ENCODE peak calls at places on chromosomes 16 and 17, in nine cellular contexts. B is GM10248; X is heart right ventricle; U is mesothelial cell of epicardium; I is kidney epithelial cell; F is lower leg skin; T is epithelial cell of esophagus; Q is CD4-positive, alpha-beta T cell; M is OCI-LY7. J is an unnamed sample.

GRCh38 chr17:27996157-27997043 is 46.1 kb upstream of the NLK start:
- DNase-seq in B (no peak), X (no peak), U (no peak), I (no peak), F (no peak), T (no peak), Q (no peak), M (no peak), J (no peak)

GRCh38 chr17:50426814-50427787 is 1.1 kb downstream of the ACSF2 start:
- DNase-seq in B (peak), X (no peak), U (no peak), I (no peak), F (no peak), T (peak), Q (no peak), M (peak), J (no peak)

GRCh38 chr17:41785091-41785875 is 1.2 kb downstream of the JUP start:
- DNase-seq in B (no peak), X (no peak), U (peak), I (no peak), F (no peak), T (peak), Q (no peak), M (peak), J (no peak)

GRCh38 chr17:9768381-9768934 is 22.9 kb downstream of the DHRS7C start:
- DNase-seq in B (peak), X (no peak), U (no peak), I (no peak), F (no peak), T (peak), Q (no peak), M (peak), J (peak)

GRCh38 chr17:77622627-77623026 is 335.9 kb upstream of the TNRC6C start:
- DNase-seq in B (no peak), X (no peak), U (no peak), I (no peak), F (no peak), T (peak), Q (no peak), M (no peak), J (no peak)

GRCh38 chr17:70158180-70158579 is 11.2 kb upstream of the KCNJ2 start:
- DNase-seq in B (no peak), X (no peak), U (no peak), I (no peak), F (no peak), T (no peak), Q (no peak), M (no peak), J (no peak)

GRCh38 chr17:41633498-41634197 is 9.3 kb upstream of the KRT17 start:
- DNase-seq in B (no peak), X (no peak), U (no peak), I (no peak), F (no peak), T (no peak), Q (no peak), M (peak), J (no peak)

GRCh38 chr17:2406903-2407790 is 6.3 kb upstream of the MNT start:
- DNase-seq in B (no peak), X (peak), U (no peak), I (peak), F (peak), T (peak), Q (no peak), M (no peak), J (no peak)

GRCh38 chr16:53864819-53865491 is 161.0 kb downstream of the FTO start:
- DNase-seq in B (no peak), X (no peak), U (no peak), I (no peak), F (no peak), T (peak), Q (no peak), M (no peak), J (no peak)

GRCh38 chr16:66378739-66379570 is 12.5 kb downstream of the CDH5 start:
- DNase-seq in B (no peak), X (no peak), U (no peak), I (no peak), F (no peak), T (no peak), Q (no peak), M (no peak), J (no peak)

GRCh38 chr17:78101542-78101941 is 27.0 kb downstream of the TMC6 start:
- DNase-seq in B (no peak), X (no peak), U (no peak), I (no peak), F (no peak), T (no peak), Q (no peak), M (no peak), J (no peak)

GRCh38 chr17:40024901-40025300 is 9.7 kb downstream of the CSF3 start:
- DNase-seq in B (no peak), X (no peak), U (no peak), I (no peak), F (no peak), T (peak), Q (no peak), M (no peak), J (no peak)

GRCh38 chr17:62818491-62818890 is 10.4 kb upstream of the MARCHF10 start:
- DNase-seq in B (no peak), X (no peak), U (no peak), I (no peak), F (no peak), T (no peak), Q (no peak), M (no peak), J (no peak)

GRCh38 chr16:57781741-57782606 is 20.3 kb downstream of the KIFC3 start:
- DNase-seq in B (no peak), X (no peak), U (no peak), I (no peak), F (no peak), T (peak), Q (no peak), M (no peak), J (no peak)
- TF ChIP-seq CTCF in B (no peak), X (no peak), U (no peak), I (no peak), F (no peak), T (no peak), Q (no peak), M (no peak), J (no peak)

DNA sequence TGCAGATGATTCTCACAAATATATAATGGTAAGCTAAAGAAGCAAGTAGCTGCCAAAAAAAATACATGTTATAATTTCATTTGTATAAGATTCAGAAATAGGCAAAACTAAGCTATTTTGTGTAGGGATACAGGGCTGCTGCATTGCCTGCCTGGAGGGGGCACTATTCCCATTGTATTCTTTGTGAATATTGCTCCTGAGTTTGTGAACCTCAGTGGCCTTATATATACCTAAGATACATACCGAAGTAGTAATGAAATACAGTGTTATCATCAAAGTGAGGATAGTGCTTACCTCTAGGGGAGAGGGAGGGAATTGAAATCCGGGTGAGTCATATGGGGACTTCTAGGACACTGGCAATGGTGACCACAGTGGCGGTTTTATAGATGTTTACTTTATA is 53.5 kb downstream of the C17orf58 start:
- DNase-seq in B (no peak), X (no peak), U (no peak), I (no peak), F (no peak), T (peak), Q (no peak), M (peak), J (no peak)
- TF ChIP-seq CTCF in B (peak), X (peak), U (no peak), I (peak), F (no peak), T (peak), Q (peak), M (peak), J (peak)

GRCh38 chr16:69712277-69712676 is 14.1 kb downstream of the NQO1 start:
- DNase-seq in B (no peak), X (no peak), U (no peak), I (no peak), F (no peak), T (peak), Q (no peak), M (no peak), J (no peak)

GRCh38 chr16:69709456-69710084 is 16.8 kb downstream of the NQO1 start:
- DNase-seq in B (peak), X (no peak), U (no peak), I (no peak), F (no peak), T (peak), Q (no peak), M (peak), J (no peak)

GRCh38 chr16:69717066-69717465 is 9.3 kb downstream of the NQO1 start:
- DNase-seq in B (no peak), X (no peak), U (no peak), I (no peak), F (no peak), T (no peak), Q (no peak), M (no peak), J (no peak)

GRCh38 chr16:69711115-69711740 is 15.1 kb downstream of the NQO1 start:
- DNase-seq in B (no peak), X (no peak), U (no peak), I (peak), F (peak), T (peak), Q (no peak), M (no peak), J (no peak)

GRCh38 chr16:69712914-69713581 is 13.3 kb downstream of the NQO1 start:
- DNase-seq in B (no peak), X (no peak), U (no peak), I (no peak), F (no peak), T (no peak), Q (no peak), M (no peak), J (no peak)
- TF ChIP-seq CTCF in B (no peak), X (no peak), U (no peak), I (no peak), F (no peak), T (no peak), Q (no peak), M (no peak), J (peak)

DNA sequence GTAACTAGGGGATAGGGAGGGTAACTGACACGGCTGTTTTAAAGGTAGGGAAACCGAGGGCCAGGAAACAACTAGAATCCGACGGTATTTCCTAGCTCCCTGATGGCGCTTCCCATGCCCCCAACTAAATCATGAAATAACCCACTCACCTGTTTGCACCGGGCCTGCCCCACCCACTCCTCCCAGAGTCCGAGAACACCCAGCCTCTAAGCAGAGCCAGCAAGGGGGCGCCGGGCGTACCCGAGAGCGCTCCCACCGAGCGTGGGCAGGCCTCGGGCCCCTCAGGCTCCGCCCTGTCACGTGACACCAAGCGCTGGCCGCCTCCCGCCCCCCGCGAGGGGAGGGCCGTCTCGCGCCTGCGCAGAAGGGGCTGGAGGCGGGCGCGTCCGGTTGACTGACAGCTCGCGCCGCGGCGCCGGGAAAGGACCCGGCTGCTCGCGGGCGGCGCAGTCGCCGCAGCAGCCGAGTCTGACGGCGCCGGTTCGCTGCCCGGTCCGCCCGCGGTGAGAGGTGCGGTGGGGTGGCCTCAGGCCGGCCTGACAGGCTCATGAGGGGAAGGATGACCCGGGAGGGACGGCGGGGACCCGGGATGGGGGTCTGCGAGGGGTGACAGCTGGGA is at the start of gene KIAA0513:
- DNase-seq in B (peak), X (peak), U (peak), I (no peak), F (peak), T (peak), Q (peak), M (peak), J (peak)
- TF ChIP-seq CTCF in B (peak), X (peak), U (no peak), I (peak), F (no peak), T (no peak), Q (no peak), M (peak), J (peak)

GRCh38 chr17:48262982-48263586 is 155.5 kb downstream of the SNX11 start:
- DNase-seq in B (no peak), X (no peak), U (no peak), I (no peak), F (no peak), T (peak), Q (no peak), M (peak), J (no peak)
- TF ChIP-seq CTCF in B (peak), X (no peak), U (peak), I (peak), F (no peak), T (peak), Q (peak), M (peak), J (peak)

GRCh38 chr17:42997390-42997983 is 732 bp upstream of the RPL27 start:
- DNase-seq in B (no peak), X (no peak), U (no peak), I (no peak), F (no peak), T (no peak), Q (no peak), M (no peak), J (no peak)

GRCh38 chr17:42999003-42999525 is 845 bp downstream of the RPL27 start:
- DNase-seq in B (no peak), X (no peak), U (no peak), I (no peak), F (no peak), T (no peak), Q (no peak), M (no peak), J (no peak)

GRCh38 chr17:42992872-42993271 is 5.3 kb upstream of the RPL27 start:
- DNase-seq in B (no peak), X (no peak), U (no peak), I (no peak), F (no peak), T (no peak), Q (no peak), M (no peak), J (no peak)

GRCh38 chr17:43003542-43004172 is 2.9 kb upstream of the IFI35 start:
- DNase-seq in B (no peak), X (no peak), U (no peak), I (no peak), F (no peak), T (peak), Q (no peak), M (no peak), J (no peak)

GRCh38 chr17:42997984-42998938 is at the start of gene RPL27:
- DNase-seq in B (peak), X (peak), U (peak), I (peak), F (peak), T (peak), Q (peak), M (peak), J (peak)
- TF ChIP-seq CTCF in B (peak), X (peak), U (peak), I (peak), F (no peak), T (peak), Q (peak), M (peak), J (peak)

GRCh38 chr16:90057738-90058173 is 19.4 kb downstream of the PRDM7 start:
- DNase-seq in B (peak), X (no peak), U (no peak), I (no peak), F (no peak), T (peak), Q (no peak), M (no peak), J (no peak)

GRCh38 chr16:90061437-90061836 is 15.7 kb downstream of the PRDM7 start:
- DNase-seq in B (no peak), X (no peak), U (no peak), I (no peak), F (no peak), T (no peak), Q (no peak), M (no peak), J (no peak)
- TF ChIP-seq CTCF in B (no peak), X (no peak), U (no peak), I (no peak), F (no peak), T (no peak), Q (no peak), M (no peak), J (no peak)

GRCh38 chr16:57723170-57723569 is 12.4 kb upstream of the KATNB1 start:
- DNase-seq in B (no peak), X (no peak), U (no peak), I (no peak), F (no peak), T (no peak), Q (no peak), M (no peak), J (peak)

GRCh38 chr16:57721356-57721755 is 14.2 kb upstream of the KATNB1 start:
- DNase-seq in B (no peak), X (no peak), U (no peak), I (no peak), F (no peak), T (no peak), Q (no peak), M (no peak), J (no peak)

GRCh38 chr16:57721765-57722499 is 13.6 kb upstream of the KATNB1 start:
- DNase-seq in B (no peak), X (no peak), U (no peak), I (no peak), F (no peak), T (no peak), Q (no peak), M (no peak), J (no peak)

GRCh38 chr16:57722651-57723050 is 12.9 kb upstream of the KATNB1 start:
- DNase-seq in B (no peak), X (no peak), U (no peak), I (no peak), F (no peak), T (no peak), Q (no peak), M (no peak), J (no peak)

DNA sequence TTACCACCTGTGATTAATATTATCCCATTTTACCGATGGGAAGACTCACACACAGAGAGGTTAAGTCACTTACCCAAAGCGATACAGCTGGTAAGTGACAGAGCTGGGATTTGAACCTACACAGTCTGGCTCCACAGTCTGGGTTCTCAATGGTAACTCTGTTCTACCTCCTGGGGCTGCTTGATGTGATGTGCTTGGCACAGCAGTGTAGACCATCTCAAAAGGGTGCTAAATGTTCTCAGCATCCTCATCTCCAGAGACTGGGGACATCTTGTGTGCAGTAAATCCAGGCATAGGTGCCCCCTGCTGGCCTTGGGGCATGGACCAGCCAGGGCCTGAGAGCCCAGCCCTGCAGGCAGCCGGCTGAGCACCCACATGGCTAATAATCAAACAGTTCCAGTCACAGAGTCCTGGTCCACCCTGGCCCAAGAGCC is 15.4 kb upstream of the KATNB1 start:
- DNase-seq in B (peak), X (peak), U (no peak), I (no peak), F (no peak), T (peak), Q (no peak), M (peak), J (peak)
- TF ChIP-seq CTCF in B (peak), X (peak), U (no peak), I (peak), F (no peak), T (peak), Q (no peak), M (peak), J (peak)

GRCh38 chr16:85704900-85705846 is 16.4 kb upstream of the GINS2 start:
- DNase-seq in B (no peak), X (no peak), U (no peak), I (no peak), F (no peak), T (no peak), Q (no peak), M (no peak), J (no peak)
- TF ChIP-seq CTCF in B (no peak), X (no peak), U (no peak), I (no peak), F (no peak), T (no peak), Q (no peak), M (peak), J (no peak)

J was measured in neural crest cell.